ENCODE peak calls at places on chromosomes 3 and 15, in five cellular contexts. X, Q, R, O and E are unnamed samples.

GRCh38 chr3:183975981-183976662 is 41.6 kb downstream of the ABCC5 start:
- DNase-seq in X (no peak), Q (no peak), O (no peak), R (no peak), E (no peak)

GRCh38 chr3:112773-113172 is 83.8 kb upstream of the CHL1 start:
- DNase-seq in X (no peak), Q (no peak), O (no peak), R (no peak), E (no peak)

GRCh38 chr3:98784042-98784441 is 20.9 kb downstream of the ST3GAL6 start:
- DNase-seq in Q (no peak), X (no peak), R (no peak), O (no peak), E (no peak)

GRCh38 chr3:60697132-60697531 is 554.1 kb downstream of the FHIT start:
- DNase-seq in O (no peak), X (no peak), Q (no peak), R (no peak), E (no peak)

GRCh38 chr15:78542647-78543046 is 2.4 kb downstream of the PSMA4 start:
- DNase-seq in O (no peak), X (no peak), R (no peak), Q (no peak), E (no peak)

GRCh38 chr15:57056357-57056756 is 137.9 kb downstream of the TCF12 start:
- DNase-seq in X (no peak), R (no peak), Q (no peak), O (no peak), E (no peak)

GRCh38 chr15:63978511-63979226 is 67.6 kb downstream of the DAPK2 start:
- DNase-seq in Q (no peak), X (no peak), O (no peak), R (no peak), E (no peak)

GRCh38 chr3:52986938-52987337 is 58.9 kb downstream of the SFMBT1 start:
- DNase-seq in X (no peak), Q (no peak), O (no peak), R (no peak), E (peak)

GRCh38 chr3:129052675-129053074 is 7.9 kb upstream of the GP9 start:
- DNase-seq in Q (no peak), O (no peak), R (no peak), X (no peak), E (no peak)

GRCh38 chr3:94076055-94076454 is 13.2 kb downstream of the NSUN3 start:
- DNase-seq in Q (no peak), X (no peak), O (no peak), R (no peak), E (peak)

GRCh38 chr3:38000242-38000916 is 9.8 kb downstream of the VILL start:
- DNase-seq in Q (no peak), O (no peak), R (no peak), X (no peak), E (no peak)

GRCh38 chr15:99403597-99403996 is 152.3 kb downstream of the LRRC28 start:
- DNase-seq in Q (no peak), O (no peak), X (no peak), R (no peak), E (no peak)

GRCh38 chr3:16249336-16249735 is 15.4 kb downstream of the DPH3 start:
- DNase-seq in R (no peak), Q (peak), O (no peak), X (no peak), E (peak)

GRCh38 chr3:55128201-55128870 is 200.5 kb upstream of the LRTM1 start:
- DNase-seq in O (no peak), X (no peak), R (no peak), Q (no peak), E (peak)

GRCh38 chr3:119311191-119311925 is 17.2 kb downstream of the ARHGAP31 start:
- DNase-seq in X (no peak), R (no peak), Q (no peak), O (no peak), E (peak)

GRCh38 chr15:89575656-89576416 is 567 bp downstream of the TICRR start:
- DNase-seq in O (no peak), X (peak), Q (peak), R (no peak), E (peak)

GRCh38 chr15:100704281-100705055 is 102.1 kb downstream of the ASB7 start:
- DNase-seq in R (no peak), O (no peak), Q (no peak), X (no peak), E (peak)

GRCh38 chr15:83064859-83065258 is 2.2 kb downstream of the BTBD1 start:
- DNase-seq in Q (no peak), R (no peak), O (no peak), X (no peak), E (no peak)

GRCh38 chr3:14771593-14772497 is 46.9 kb upstream of the FGD5 start:
- DNase-seq in O (no peak), R (no peak), Q (no peak), X (no peak), E (no peak)

GRCh38 chr15:88636039-88636438 is 2.8 kb upstream of the ISG20 start:
- DNase-seq in Q (no peak), X (no peak), R (no peak), O (peak), E (peak)